ENCODE peak calls at places on chromosomes 5 and 9, in eight cellular contexts. X, A, L, T, V, R, P and H are unnamed samples.

GRCh38 chr5:131974956-131975726 is 29.7 kb upstream of the MEIKIN start:
- DNase-seq in A (no peak), T (peak), V (peak), X (no peak), P (no peak), L (no peak), R (no peak), H (no peak)

GRCh38 chr5:149135536-149136201 is 5.6 kb upstream of the ABLIM3 start:
- DNase-seq in L (no peak), P (no peak), V (no peak), T (no peak), R (no peak), A (peak), X (no peak), H (no peak)

GRCh38 chr5:162768962-162769464 is 668.4 kb upstream of the CCNG1 start:
- DNase-seq in R (no peak), T (no peak), L (no peak), V (no peak), P (no peak), X (no peak), A (no peak), H (no peak)

GRCh38 chr5:68924490-68925145 is 169.2 kb upstream of the SLC30A5 start:
- DNase-seq in P (no peak), A (peak), R (no peak), L (no peak), T (no peak), V (no peak), X (no peak), H (no peak)

GRCh38 chr5:93756372-93756771 is 15.0 kb upstream of the POU5F2 start:
- DNase-seq in P (no peak), A (no peak), R (no peak), T (no peak), V (no peak), X (no peak), L (no peak), H (no peak)

GRCh38 chr5:39702928-39703327 is 278.1 kb upstream of the DAB2 start:
- DNase-seq in L (no peak), R (no peak), P (no peak), X (no peak), T (no peak), V (no peak), A (no peak), H (no peak)

GRCh38 chr5:109844695-109845094 is 155.0 kb downstream of the MAN2A1 start:
- DNase-seq in P (no peak), V (no peak), L (no peak), R (no peak), A (peak), T (no peak), X (no peak), H (no peak)

GRCh38 chr9:73683862-73684591 is 532.4 kb downstream of the ANXA1 start:
- DNase-seq in A (peak), T (no peak), X (no peak), L (no peak), P (no peak), R (peak), V (no peak), H (no peak)

GRCh38 chr5:173328896-173329369 is 719 bp upstream of the STC2 start:
- DNase-seq in R (no peak), P (no peak), A (peak), T (peak), V (peak), X (no peak), L (no peak), H (no peak)

GRCh38 chr5:39526914-39527477 is 102.2 kb upstream of the DAB2 start:
- DNase-seq in V (no peak), P (no peak), A (no peak), L (no peak), T (no peak), R (no peak), X (no peak), H (peak)

GRCh38 chr5:17257705-17258273 is 40.4 kb downstream of the BASP1 start:
- DNase-seq in L (no peak), X (no peak), T (no peak), V (no peak), P (no peak), R (no peak), A (no peak), H (no peak)

GRCh38 chr9:81588148-81588874 is 101.0 kb downstream of the TLE1 start:
- DNase-seq in V (no peak), T (no peak), L (no peak), R (peak), X (peak), A (peak), P (no peak), H (no peak)

GRCh38 chr5:14406554-14406849 is 175.1 kb upstream of the OTULINL start:
- DNase-seq in T (no peak), X (no peak), L (no peak), V (no peak), A (peak), P (no peak), R (no peak), H (no peak)

GRCh38 chr9:125820100-125820804 is 73.1 kb downstream of the PBX3 start:
- DNase-seq in R (no peak), L (no peak), A (no peak), V (no peak), P (no peak), X (no peak), T (no peak), H (no peak)

GRCh38 chr9:33143241-33143642 is 23.9 kb downstream of the B4GALT1 start:
- DNase-seq in T (no peak), X (peak), L (no peak), R (no peak), V (no peak), A (peak), P (no peak), H (no peak)

GRCh38 chr9:115969096-115969495 is 184.5 kb upstream of the PAPPA start:
- DNase-seq in X (no peak), A (peak), L (no peak), V (no peak), T (no peak), R (no peak), P (no peak), H (no peak)

GRCh38 chr5:112628219-112628618 is 109.5 kb upstream of the APC start:
- DNase-seq in X (no peak), V (no peak), L (no peak), A (no peak), P (no peak), T (peak), R (no peak), H (no peak)

GRCh38 chr5:80752427-80752826 is 97.6 kb upstream of the DHFR start:
- DNase-seq in P (no peak), A (no peak), T (no peak), L (no peak), R (no peak), X (no peak), V (no peak), H (no peak)

GRCh38 chr5:36228505-36228904 is 13.2 kb downstream of the NADK2 start:
- DNase-seq in T (no peak), V (no peak), R (no peak), P (no peak), A (no peak), X (no peak), L (no peak), H (no peak)

GRCh38 chr5:91329273-91329672 is 53.8 kb downstream of the ARRDC3 start:
- DNase-seq in P (no peak), T (no peak), X (no peak), R (no peak), L (no peak), A (no peak), V (peak), H (no peak)

GRCh38 chr9:36864491-36865410 is 169.3 kb downstream of the PAX5 start:
- DNase-seq in T (peak), L (no peak), A (no peak), X (no peak), P (no peak), R (no peak), V (no peak), H (no peak)

GRCh38 chr9:99169982-99170761 is 51.6 kb downstream of the ALG2 start:
- DNase-seq in L (no peak), T (peak), R (no peak), A (no peak), X (no peak), P (no peak), V (no peak), H (no peak)

GRCh38 chr9:28051559-28051958 is 478.3 kb upstream of the C9orf72 start:
- DNase-seq in X (no peak), A (no peak), T (no peak), L (no peak), V (no peak), R (no peak), P (no peak), H (no peak)

GRCh38 chr5:125311743-125312142 is 565.3 kb upstream of the ZNF608 start:
- DNase-seq in A (peak), P (no peak), R (no peak), L (no peak), X (no peak), V (no peak), T (no peak), H (no peak)

GRCh38 chr5:7680260-7680659 is 170.7 kb downstream of the CFAP90 start:
- DNase-seq in T (no peak), V (no peak), X (no peak), R (no peak), L (no peak), A (no peak), P (no peak), H (no peak)